ENCODE peak calls at places on chromosomes 4 and X, in six cellular contexts. C is uterus, Y is stomach, F is vagina, H is esophagus muscularis mucosa, B is A549. Q is an unnamed sample.

GRCh38 chr4:157165935-157166334 is 54.6 kb upstream of the GRIA2 start:
- DNase-seq in C (no peak), Y (no peak), F (no peak), H (no peak), B (no peak), Q (no peak)

GRCh38 chr4:136412708-136413107 is 1119.6 kb downstream of the PCDH18 start:
- DNase-seq in C (no peak), Y (no peak), F (no peak), H (no peak), B (no peak), Q (no peak)

GRCh38 chrX:136147320-136147901 is at the start of gene FHL1:
- DNase-seq in C (peak), Y (peak), F (no peak), H (no peak), B (no peak), Q (peak)

GRCh38 chr4:64551125-64551524 is 141.9 kb upstream of the TECRL start:
- DNase-seq in C (no peak), Y (no peak), F (no peak), H (no peak), B (no peak), Q (no peak)

GRCh38 chr4:74619931-74620702 is 174.2 kb downstream of the BTC start:
- DNase-seq in C (no peak), Y (no peak), F (no peak), H (no peak), B (peak), Q (no peak)

GRCh38 chr4:186724861-186725419 is 1.3 kb upstream of the FAT1 start:
- DNase-seq in C (no peak), Y (no peak), F (no peak), H (peak), B (peak), Q (no peak)

GRCh38 chr4:67746797-67747495 is 7.2 kb downstream of the GNRHR start:
- DNase-seq in C (no peak), Y (no peak), F (no peak), H (no peak), B (peak), Q (no peak)

GRCh38 chr4:103904126-103904525 is 184.3 kb upstream of the TACR3 start:
- DNase-seq in C (no peak), Y (no peak), F (no peak), H (no peak), B (no peak), Q (no peak)

GRCh38 chrX:34493086-34493485 is 164.0 kb downstream of the TMEM47 start:
- DNase-seq in C (no peak), Y (no peak), F (no peak), H (no peak), B (no peak), Q (no peak)

GRCh38 chr4:145956288-145956890 is 17.8 kb upstream of the ZNF827 start:
- DNase-seq in C (peak), Y (no peak), F (no peak), H (no peak), B (peak), Q (peak)

GRCh38 chr4:48944659-48945290 is 38.2 kb upstream of the OCIAD2 start:
- DNase-seq in C (no peak), Y (peak), F (no peak), H (no peak), B (peak), Q (no peak)

GRCh38 chr4:8050555-8051206 is 107.9 kb downstream of the ABLIM2 start:
- DNase-seq in C (peak), Y (peak), F (no peak), H (no peak), B (no peak), Q (peak)
- H3K4me3 ChIP-seq in C (no peak), Y (peak), F (no peak), H (peak), B (no peak), Q (no peak)

DNA sequence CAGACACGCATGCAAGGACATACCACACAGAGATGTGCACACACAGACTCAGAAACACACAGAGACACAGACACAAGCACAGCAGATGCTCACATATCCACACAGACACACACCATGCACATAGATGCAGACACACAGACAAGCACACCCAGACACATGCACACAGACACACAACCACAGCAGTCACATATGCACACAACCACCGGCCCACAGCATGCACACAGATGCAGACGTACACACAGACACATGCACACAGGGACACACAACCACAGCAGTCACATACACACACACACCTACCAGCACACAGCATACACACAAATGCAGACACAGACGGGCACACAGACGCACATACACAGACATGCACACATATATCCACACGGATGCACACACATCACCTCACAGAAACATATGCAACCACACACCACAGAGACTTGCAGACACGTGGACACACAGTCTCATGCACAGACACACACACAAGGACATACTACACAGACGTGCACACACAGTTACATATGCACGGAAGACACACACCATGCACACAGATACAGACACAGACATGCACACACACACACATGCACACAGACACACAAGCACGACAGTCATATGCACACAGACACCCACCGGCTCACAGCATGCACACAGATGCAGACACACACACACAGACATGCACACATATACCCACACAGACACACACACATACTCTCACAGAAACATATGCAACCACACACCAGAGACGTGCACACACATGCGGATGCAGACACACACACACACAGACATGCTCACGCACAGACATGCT is 25.2 kb upstream of the SLC25A6 start:
- DNase-seq in C (no peak), Y (no peak), F (no peak), H (no peak), B (no peak), Q (no peak)
- TF ChIP-seq POLR2A in C (no peak), Y (no peak), F (no peak), H (no peak), B (no peak), Q (no peak)

GRCh38 chrX:97446298-97446882 is 562.7 kb downstream of the RPA4 start:
- DNase-seq in C (no peak), Y (no peak), F (no peak), H (no peak), B (no peak), Q (no peak)
- TF ChIP-seq CTCF in C (no peak), Y (no peak), F (no peak), H (no peak), B (no peak), Q (no peak)

GRCh38 chrX:134172588-134173259 is 64.3 kb upstream of the CCDC160 start:
- DNase-seq in C (no peak), Y (peak), F (no peak), H (no peak), B (peak), Q (peak)

GRCh38 chrX:134173541-134174272 is 63.3 kb upstream of the CCDC160 start:
- DNase-seq in C (no peak), Y (no peak), F (no peak), H (no peak), B (no peak), Q (peak)

GRCh38 chrX:134171661-134172587 is 65.1 kb upstream of the CCDC160 start:
- DNase-seq in C (no peak), Y (peak), F (no peak), H (no peak), B (no peak), Q (peak)

GRCh38 chrX:134174859-134175258 is 62.1 kb upstream of the CCDC160 start:
- DNase-seq in C (no peak), Y (no peak), F (no peak), H (no peak), B (no peak), Q (no peak)

GRCh38 chrX:134174273-134174660 is 62.7 kb upstream of the CCDC160 start:
- DNase-seq in C (no peak), Y (no peak), F (no peak), H (no peak), B (no peak), Q (no peak)
- H3K4me3 ChIP-seq in C (no peak), Y (no peak), F (no peak), H (no peak), B (no peak), Q (no peak)

GRCh38 chr4:102707150-102707549 is 53.6 kb downstream of the MANBA start:
- DNase-seq in C (no peak), Y (no peak), F (no peak), H (no peak), B (no peak), Q (no peak)
- TF ChIP-seq POLR2A in C (no peak), Y (no peak), F (no peak), H (no peak), B (no peak), Q (no peak)

DNA sequence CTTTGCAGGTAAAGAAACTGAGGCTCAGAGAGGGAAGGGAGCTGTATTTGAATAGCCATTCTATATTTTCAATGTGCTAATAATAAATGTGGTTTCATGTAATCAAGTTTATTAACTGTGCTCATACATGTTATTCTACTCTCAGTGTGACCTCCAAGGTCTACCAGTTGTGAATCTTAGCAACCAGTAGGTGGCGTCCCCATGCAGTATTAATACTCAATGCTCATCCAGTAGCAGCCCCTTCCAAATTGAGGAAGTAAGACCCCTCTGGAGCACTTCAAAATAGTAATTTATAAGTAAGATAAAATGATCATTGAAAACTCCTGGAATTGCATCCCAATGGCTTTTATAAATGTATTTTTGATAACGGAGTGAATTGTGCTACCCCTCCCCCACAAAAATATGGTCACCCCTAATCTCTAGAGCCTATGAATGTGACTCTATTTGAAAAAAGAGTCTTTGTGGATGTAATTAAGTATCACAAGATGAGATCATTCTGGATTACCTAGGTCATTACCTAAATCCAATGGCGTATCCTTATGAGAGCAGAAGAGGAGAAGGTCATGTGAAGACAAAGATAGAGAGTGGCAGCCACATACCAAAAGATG is 20.4 kb upstream of the SEPSECS start:
- DNase-seq in C (no peak), Y (peak), F (no peak), H (no peak), B (peak), Q (peak)
- TF ChIP-seq CTCF in C (peak), Y (no peak), F (no peak), H (peak), B (peak), Q (peak)

DNA sequence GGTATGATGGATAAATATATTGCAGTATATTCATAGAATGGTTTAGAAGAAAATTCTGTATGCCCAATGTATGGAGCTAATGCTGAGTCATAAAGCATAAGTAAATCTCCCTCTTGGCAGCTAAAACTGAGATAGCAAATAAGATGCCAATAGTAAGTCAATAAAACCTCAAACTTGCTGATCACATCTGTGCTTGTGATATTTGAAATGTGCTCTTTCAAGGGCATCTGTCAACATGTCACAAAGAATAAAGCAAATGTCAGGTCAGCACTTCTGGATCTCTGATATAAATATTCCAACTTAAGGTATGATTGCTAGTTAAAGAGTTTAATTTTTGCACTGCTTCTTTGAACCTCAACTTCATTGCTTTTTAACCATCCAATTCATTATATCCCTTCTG is 262.3 kb upstream of the EMCN start:
- DNase-seq in C (no peak), Y (no peak), F (no peak), H (no peak), B (no peak), Q (no peak)
- H3K4me3 ChIP-seq in C (no peak), Y (no peak), F (no peak), H (no peak), B (no peak), Q (no peak)

GRCh38 chr4:6730603-6731300 is 14.8 kb downstream of the BLOC1S4 start:
- DNase-seq in C (no peak), Y (no peak), F (no peak), H (no peak), B (no peak), Q (no peak)
- TF ChIP-seq POLR2A in C (no peak), Y (no peak), F (no peak), H (no peak), B (no peak), Q (no peak)

Q was measured in Peyer's patch.